ENCODE peak calls at places on chromosomes 4 and X, in four cellular contexts. One of them, this sample, is unnamed.

GRCh38 chr4:27844359-27844758 is 983.7 kb downstream of the STIM2 start:
- DNase-seq in cardiac septum: no peak
- DNase-seq in ELR: no peak
- DNase-seq in T-helper 9 cell: no peak
- DNase-seq in this sample: no peak

GRCh38 chr4:47839259-47839658 is 1.4 kb upstream of the CORIN start:
- DNase-seq in T-helper 9 cell: no peak
- DNase-seq in cardiac septum: no peak
- DNase-seq in ELR: peak; percentile 49
- DNase-seq in this sample: no peak

GRCh38 chr4:86976801-86977485 is 42.1 kb downstream of the AFF1 start:
- DNase-seq in cardiac septum: no peak
- DNase-seq in T-helper 9 cell: no peak
- DNase-seq in ELR: no peak
- DNase-seq in this sample: no peak

GRCh38 chr4:81712714-81713113 is 241.0 kb upstream of the RASGEF1B start:
- DNase-seq in ELR: no peak
- DNase-seq in cardiac septum: no peak
- DNase-seq in T-helper 9 cell: no peak
- DNase-seq in this sample: no peak

GRCh38 chr4:151882072-151882803 is 121.4 kb upstream of the GATB start:
- DNase-seq in T-helper 9 cell: no peak
- DNase-seq in ELR: no peak
- DNase-seq in cardiac septum: no peak
- DNase-seq in this sample: no peak

GRCh38 chr4:101944649-101945048 is 154.1 kb downstream of the BANK1 start:
- DNase-seq in T-helper 9 cell: no peak
- DNase-seq in cardiac septum: no peak
- DNase-seq in ELR: peak; percentile 18
- DNase-seq in this sample: peak; percentile 3

GRCh38 chrX:129823115-129823514 is 20.6 kb downstream of the ZDHHC9 start:
- DNase-seq in ELR: peak; percentile 57
- DNase-seq in T-helper 9 cell: peak; percentile 34
- DNase-seq in cardiac septum: no peak
- DNase-seq in this sample: peak; percentile 41

GRCh38 chrX:47745386-47745785 is 86.4 kb upstream of the UXT start:
- DNase-seq in cardiac septum: no peak
- DNase-seq in ELR: peak; percentile 9
- DNase-seq in T-helper 9 cell: no peak
- DNase-seq in this sample: no peak

GRCh38 chr4:183746305-183747229 is 87.5 kb downstream of the TRAPPC11 start:
- DNase-seq in T-helper 9 cell: no peak
- DNase-seq in ELR: no peak
- DNase-seq in cardiac septum: no peak
- DNase-seq in this sample: no peak